ENCODE peak calls at places on chromosomes 16 and 17, in ten cellular contexts. K, A, I, V, P, O, Y, E, M and C are unnamed samples.
A peak's percentile ranks its signal among the peaks of the same experiment; 100 is the strongest.

GRCh38 chr17:30554839-30555751 is 77.9 kb downstream of the GOSR1 start:
- DNase-seq in K (peak; percentile 74), A (no peak), I (no peak), V (peak; percentile 34), P (peak; percentile 41), O (peak; percentile 30), Y (peak; percentile 10), E (no peak), M (peak; percentile 34), C (no peak)

GRCh38 chr16:88834670-88835069 is 22.1 kb downstream of the GALNS start:
- DNase-seq in K (no peak), A (no peak), I (no peak), V (no peak), P (no peak), O (no peak), Y (no peak), E (no peak), M (no peak), C (no peak)

GRCh38 chr16:80806957-80807356 is 2.6 kb upstream of the CDYL2 start:
- DNase-seq in K (no peak), A (peak; percentile 81), I (peak; percentile 46), V (peak; percentile 98), P (peak; percentile 80), O (peak; percentile 11), Y (no peak), E (no peak), M (peak; percentile 82), C (no peak)

GRCh38 chr17:32303861-32304288 is 38.1 kb downstream of the C17orf75 start:
- DNase-seq in K (no peak), A (no peak), I (no peak), V (no peak), P (no peak), O (no peak), Y (no peak), E (no peak), M (no peak), C (no peak)

GRCh38 chr17:7446669-7447068 is 1.8 kb downstream of the CHRNB1 start:
- DNase-seq in K (peak; percentile 65), A (no peak), I (no peak), V (no peak), P (peak; percentile 22), O (no peak), Y (no peak), E (no peak), M (no peak), C (no peak)

GRCh38 chr17:81118308-81119221 is 46.7 kb upstream of the PVALEF start:
- DNase-seq in K (no peak), A (no peak), I (no peak), V (no peak), P (no peak), O (no peak), Y (no peak), E (no peak), M (no peak), C (no peak)

GRCh38 chr17:31329221-31329620 is 7.8 kb upstream of the EVI2A start:
- DNase-seq in K (no peak), A (no peak), I (peak; percentile 40), V (no peak), P (peak; percentile 34), O (no peak), Y (no peak), E (no peak), M (peak; percentile 28), C (no peak)

GRCh38 chr16:54821731-54822130 is 108.9 kb upstream of the IRX5 start:
- DNase-seq in K (no peak), A (no peak), I (peak; percentile 90), V (no peak), P (no peak), O (no peak), Y (no peak), E (no peak), M (no peak), C (no peak)

GRCh38 chr16:73713817-73714495 is 582.7 kb upstream of the PSMD7 start:
- DNase-seq in K (peak; percentile 76), A (no peak), I (peak; percentile 16), V (no peak), P (peak; percentile 32), O (peak; percentile 42), Y (peak; percentile 27), E (no peak), M (peak; percentile 43), C (peak; percentile 33)

GRCh38 chr16:77859493-77860232 is 71.3 kb downstream of the VAT1L start:
- DNase-seq in K (no peak), A (no peak), I (no peak), V (no peak), P (no peak), O (no peak), Y (no peak), E (no peak), M (no peak), C (no peak)

GRCh38 chr16:77868052-77868451 is 79.7 kb downstream of the VAT1L start:
- DNase-seq in K (no peak), A (no peak), I (no peak), V (no peak), P (no peak), O (no peak), Y (no peak), E (no peak), M (no peak), C (no peak)

GRCh38 chr16:77866769-77867168 is 78.4 kb downstream of the VAT1L start:
- DNase-seq in K (no peak), A (no peak), I (no peak), V (no peak), P (no peak), O (no peak), Y (no peak), E (no peak), M (no peak), C (no peak)

GRCh38 chr16:77860944-77861343 is 72.6 kb downstream of the VAT1L start:
- DNase-seq in K (no peak), A (no peak), I (no peak), V (no peak), P (no peak), O (no peak), Y (no peak), E (no peak), M (no peak), C (no peak)

GRCh38 chr16:77863250-77863649 is 74.9 kb downstream of the VAT1L start:
- DNase-seq in K (no peak), A (no peak), I (no peak), V (no peak), P (no peak), O (no peak), Y (no peak), E (no peak), M (no peak), C (no peak)
- H2AFZ ChIP-seq in K (no peak overlapping the region), A (no peak overlapping the region), I (no peak overlapping the region), V (no peak overlapping the region), P (no peak overlapping the region), O (no peak overlapping the region), Y (no peak overlapping the region), E (no peak overlapping the region), M (no peak overlapping the region), C (no peak overlapping the region)

GRCh38 chr17:2054262-2054739 is 602 bp upstream of the HIC1 start:
- DNase-seq in K (peak; percentile 57), A (peak; percentile 80), I (peak; percentile 44), V (peak; percentile 58), P (peak; percentile 70), O (no peak), Y (no peak), E (no peak), M (peak; percentile 33), C (peak; percentile 38)

GRCh38 chr17:2053380-2054261 is 1.3 kb upstream of the HIC1 start:
- DNase-seq in K (peak; percentile 88), A (peak; percentile 77), I (peak; percentile 41), V (peak; percentile 76), P (peak; percentile 91), O (peak; percentile 49), Y (no peak), E (peak; percentile 71), M (peak; percentile 58), C (peak; percentile 65)

GRCh38 chr17:2055494-2056220 is 754 bp downstream of the HIC1 start:
- DNase-seq in K (no peak), A (no peak), I (no peak), V (no peak), P (peak; percentile 71), O (no peak), Y (no peak), E (no peak), M (no peak), C (peak; percentile 34)

GRCh38 chr17:2056221-2057129 is 1.6 kb downstream of the HIC1 start:
- DNase-seq in K (peak; percentile 66), A (peak; percentile 73), I (no peak), V (peak; percentile 37), P (peak; percentile 71), O (no peak), Y (no peak), E (no peak), M (no peak), C (no peak)

GRCh38 chr17:2054740-2055493 is at the start of gene HIC1:
- DNase-seq in K (peak; percentile 82), A (peak; percentile 74), I (peak; percentile 57), V (peak; percentile 75), P (peak; percentile 94), O (peak; percentile 24), Y (no peak), E (peak; percentile 75), M (peak; percentile 75), C (peak; percentile 75)
- TF ChIP-seq EZH2 in K (peak; percentile 53), A (no peak), I (no peak), V (no peak), P (no peak), O (no peak), Y (no peak), E (no peak), M (no peak), C (peak; percentile 93)

GRCh38 chr17:75876190-75876937 is 2.0 kb downstream of the TRIM47 start:
- DNase-seq in K (peak; percentile 80), A (no peak), I (peak; percentile 83), V (peak; percentile 40), P (peak; percentile 33), O (peak; percentile 97), Y (peak; percentile 84), E (peak; percentile 95), M (peak; percentile 96), C (peak; percentile 27)

GRCh38 chr17:75878174-75878998 is at the start of gene TRIM47:
- DNase-seq in K (peak; percentile 77), A (peak; percentile 65), I (peak; percentile 50), V (peak; percentile 72), P (peak; percentile 72), O (peak; percentile 83), Y (no peak), E (peak; percentile 80), M (peak; percentile 74), C (no peak)

GRCh38 chr17:75875940-75876189 is 2.5 kb downstream of the TRIM47 start:
- DNase-seq in K (no peak), A (no peak), I (no peak), V (no peak), P (no peak), O (no peak), Y (no peak), E (no peak), M (no peak), C (no peak)

GRCh38 chr17:75877752-75878173 is 618 bp downstream of the TRIM47 start:
- DNase-seq in K (peak; percentile 91), A (peak; percentile 72), I (peak; percentile 76), V (peak; percentile 74), P (peak; percentile 91), O (peak; percentile 68), Y (no peak), E (peak; percentile 82), M (peak; percentile 88), C (peak; percentile 32)

GRCh38 chr17:75876938-75877751 is 1.2 kb downstream of the TRIM47 start:
- DNase-seq in K (peak; percentile 45), A (peak; percentile 93), I (peak; percentile 96), V (peak; percentile 98), P (peak; percentile 94), O (peak; percentile 74), Y (peak; percentile 87), E (peak; percentile 85), M (peak; percentile 95), C (no peak)
- H3K4me1 ChIP-seq in K (peaks cover 16% of the 10 kb centered on the region), A (peaks cover 27% of the 10 kb centered on the region), I (peaks cover 40% of the 10 kb centered on the region), V (peaks cover 40% of the 10 kb centered on the region), P (peaks cover 30% of the 10 kb centered on the region), O (peaks cover 52% of the 10 kb centered on the region), Y (peaks cover 68% of the 10 kb centered on the region), E (peaks cover 28% of the 10 kb centered on the region), M (peaks cover 30% of the 10 kb centered on the region), C (peaks cover 14% of the 10 kb centered on the region)

GRCh38 chr16:56988948-56989945 is at the start of gene NLRC5:
- DNase-seq in K (peak; percentile 84), A (peak; percentile 80), I (peak; percentile 79), V (peak; percentile 82), P (peak; percentile 95), O (peak; percentile 52), Y (peak; percentile 22), E (peak; percentile 96), M (peak; percentile 63), C (peak; percentile 92)
- H2AFZ ChIP-seq in K (peak within 1 kb of the TSS; percentile 100), A (peak within 1 kb of the TSS; percentile 46), I (peak within 1 kb of the TSS; percentile 97), V (peak within 1 kb of the TSS; percentile 99), P (peak within 1 kb of the TSS; percentile 90), O (no peak within 1 kb of the TSS), Y (peak within 1 kb of the TSS; percentile 82), E (peak within 1 kb of the TSS; percentile 76), M (peak within 1 kb of the TSS; percentile 83), C (peak within 1 kb of the TSS; percentile 87)